ENCODE peak calls at places on chromosomes 3 and 15, in nine cellular contexts. R is left ventricle myocardium inferior; Y is iris pigment epithelial cell; B is nucleus accumbens; Z is AG09319; E is activated naive CD4-positive, alpha-beta T cell; C is mesendoderm; G is tibial artery; F is breast epithelium. P is an unnamed sample.

GRCh38 chr3:129616713-129617112 is 10.2 kb upstream of the PLXND1 start:
- DNase-seq in R (peak; percentile 47), Y (peak; percentile 78), B (no peak), Z (no peak), E (no peak), C (no peak), G (peak; percentile 78), F (no peak), P (no peak)

GRCh38 chr3:27311400-27311799 is 57.8 kb downstream of the NEK10 start:
- DNase-seq in R (no peak), Y (peak; percentile 93), B (no peak), Z (peak; percentile 31), E (no peak), C (peak; percentile 78), G (no peak), F (no peak), P (no peak)

GRCh38 chr3:125062904-125063618 is 7.3 kb upstream of the HEG1 start:
- DNase-seq in R (peak; percentile 52), Y (peak; percentile 97), B (no peak), Z (peak; percentile 81), E (no peak), C (peak; percentile 70), G (no peak), F (peak; percentile 66), P (no peak)

GRCh38 chr3:194906229-194906629 is 220.5 kb downstream of the FAM43A start:
- DNase-seq in R (no peak), Y (peak; percentile 79), B (no peak), Z (no peak), E (no peak), C (no peak), G (no peak), F (no peak), P (no peak)

GRCh38 chr3:139477710-139478640 is 1.7 kb upstream of the RBP2 start:
- DNase-seq in R (no peak), Y (no peak), B (no peak), Z (no peak), E (no peak), C (peak; percentile 14), G (no peak), F (no peak), P (no peak)

GRCh38 chr3:189038773-189039720 is 132.7 kb upstream of the TPRG1 start:
- DNase-seq in R (no peak), Y (no peak), B (no peak), Z (no peak), E (no peak), C (no peak), G (no peak), F (no peak), P (no peak)

GRCh38 chr3:157311633-157312365 is 124.9 kb upstream of the PTX3 start:
- DNase-seq in R (no peak), Y (peak; percentile 96), B (no peak), Z (peak; percentile 87), E (no peak), C (no peak), G (no peak), F (no peak), P (no peak)

GRCh38 chr3:184377882-184378445 is at the start of gene THPO:
- DNase-seq in R (no peak), Y (no peak), B (no peak), Z (no peak), E (no peak), C (peak; percentile 52), G (no peak), F (no peak), P (no peak)

GRCh38 chr15:82663186-82663600 is 16.0 kb upstream of the CPEB1 start:
- DNase-seq in R (no peak), Y (peak; percentile 33), B (no peak), Z (no peak), E (no peak), C (peak; percentile 77), G (no peak), F (no peak), P (no peak)

GRCh38 chr3:42743204-42743995 is 29.7 kb downstream of the CCDC13 start:
- DNase-seq in R (no peak), Y (no peak), B (no peak), Z (no peak), E (no peak), C (no peak), G (no peak), F (no peak), P (no peak)

GRCh38 chr3:26622634-26623408 is at the start of gene LRRC3B:
- DNase-seq in R (no peak), Y (no peak), B (no peak), Z (no peak), E (no peak), C (peak; percentile 81), G (no peak), F (no peak), P (no peak)

GRCh38 chr3:117692416-117692995 is 982.9 kb downstream of the TUSC7 start:
- DNase-seq in R (no peak), Y (peak; percentile 28), B (no peak), Z (no peak), E (no peak), C (no peak), G (no peak), F (no peak), P (no peak)

GRCh38 chr3:151479452-151479851 is 18.6 kb upstream of the IGSF10 start:
- DNase-seq in R (no peak), Y (no peak), B (no peak), Z (no peak), E (no peak), C (no peak), G (no peak), F (no peak), P (no peak)

GRCh38 chr3:190382082-190382481 is 5.9 kb upstream of the CLDN16 start:
- DNase-seq in R (no peak), Y (peak; percentile 92), B (no peak), Z (peak; percentile 55), E (no peak), C (no peak), G (no peak), F (no peak), P (no peak)

GRCh38 chr3:60754617-60755016 is 496.6 kb downstream of the FHIT start:
- DNase-seq in R (no peak), Y (no peak), B (no peak), Z (no peak), E (no peak), C (no peak), G (no peak), F (no peak), P (no peak)

GRCh38 chr15:75872400-75872990 is 29.2 kb downstream of the UBE2Q2 start:
- DNase-seq in R (no peak), Y (no peak), B (no peak), Z (no peak), E (no peak), C (no peak), G (no peak), F (no peak), P (no peak)

GRCh38 chr3:177813322-177813721 is 616.0 kb upstream of the TBL1XR1 start:
- DNase-seq in R (peak; percentile 48), Y (peak; percentile 84), B (no peak), Z (no peak), E (no peak), C (no peak), G (no peak), F (no peak), P (no peak)